ENCODE peak calls at places on chromosomes 7 and 10, in six cellular contexts. P is fibroblast of the aortic adventitia, M is osteocyte, E is epithelial cell of esophagus, C is cardiac muscle cell, L is kidney epithelial cell. W is an unnamed sample.

GRCh38 chr10:50275650-50276235 is 24.4 kb upstream of the ASAH2 start:
- DNase-seq in P (peak), M (no peak), E (peak), C (peak), L (no peak), W (no peak)

GRCh38 chr10:119460369-119461195 is 81.9 kb downstream of the RGS10 start:
- DNase-seq in P (no peak), M (no peak), E (no peak), C (no peak), L (no peak), W (no peak)

GRCh38 chr7:149495785-149496641 is 1.6 kb downstream of the ZNF746 start:
- DNase-seq in P (peak), M (no peak), E (peak), C (peak), L (peak), W (peak)

GRCh38 chr10:113433711-113434110 is 119.1 kb upstream of the HABP2 start:
- DNase-seq in P (no peak), M (no peak), E (no peak), C (no peak), L (no peak), W (no peak)

GRCh38 chr7:29946428-29947186 is 43.0 kb downstream of the SCRN1 start:
- DNase-seq in P (peak), M (no peak), E (peak), C (peak), L (no peak), W (no peak)

GRCh38 chr10:65194131-65194530 is 1672.9 kb downstream of the REEP3 start:
- DNase-seq in P (no peak), M (peak), E (peak), C (no peak), L (peak), W (no peak)

GRCh38 chr7:128104109-128104742 is 73.0 kb upstream of the LRRC4 start:
- DNase-seq in P (peak), M (no peak), E (no peak), C (no peak), L (no peak), W (no peak)

GRCh38 chr7:46811529-46811928 is 770.4 kb downstream of the TNS3 start:
- DNase-seq in P (peak), M (peak), E (peak), C (no peak), L (peak), W (no peak)

GRCh38 chr10:118818621-118819221 is 64.0 kb upstream of the CACUL1 start:
- DNase-seq in P (no peak), M (no peak), E (no peak), C (no peak), L (no peak), W (peak)

GRCh38 chr7:132656846-132657776 is 80.8 kb upstream of the PLXNA4 start:
- DNase-seq in P (peak), M (no peak), E (peak), C (peak), L (no peak), W (no peak)

GRCh38 chr10:27713906-27714305 is 31.7 kb downstream of the MKX start:
- DNase-seq in P (peak), M (no peak), E (no peak), C (no peak), L (no peak), W (no peak)

GRCh38 chr10:92350411-92350810 is 59.4 kb downstream of the MARCHF5 start:
- DNase-seq in P (no peak), M (no peak), E (no peak), C (no peak), L (no peak), W (no peak)

GRCh38 chr7:146131701-146132100 is 15.1 kb downstream of the CNTNAP2 start:
- DNase-seq in P (no peak), M (no peak), E (no peak), C (no peak), L (no peak), W (no peak)

GRCh38 chr7:23012797-23013714 is 874 bp downstream of the HYCC1 start:
- DNase-seq in P (peak), M (peak), E (peak), C (peak), L (no peak), W (peak)
- TF ChIP-seq CTCF in P (peak), M (peak), E (no peak), C (no peak), L (no peak), W (no peak)

DNA sequence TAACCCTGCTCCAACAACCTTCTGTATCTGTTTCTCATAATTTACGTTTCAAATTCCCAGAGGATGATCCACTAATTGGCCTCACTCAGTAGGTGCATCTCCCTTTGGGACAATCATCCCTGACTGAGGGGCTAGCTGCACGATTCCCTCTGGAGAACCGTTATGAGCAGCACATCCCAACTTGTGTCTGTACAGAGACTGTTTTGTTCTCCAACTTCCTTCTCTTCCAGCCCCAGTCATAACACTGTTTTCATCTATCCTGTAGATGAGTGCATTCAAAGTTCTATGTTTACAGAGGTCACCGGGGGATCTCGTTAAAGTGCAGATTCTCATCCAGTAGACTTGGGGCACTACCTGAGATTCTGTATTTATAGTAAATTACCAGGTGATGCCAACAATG is 187.2 kb downstream of the REEP3 start:
- DNase-seq in P (no peak), M (no peak), E (no peak), C (no peak), L (no peak), W (no peak)
- TF ChIP-seq CTCF in P (no peak), M (no peak), E (no peak), C (no peak), L (no peak), W (no peak)

DNA sequence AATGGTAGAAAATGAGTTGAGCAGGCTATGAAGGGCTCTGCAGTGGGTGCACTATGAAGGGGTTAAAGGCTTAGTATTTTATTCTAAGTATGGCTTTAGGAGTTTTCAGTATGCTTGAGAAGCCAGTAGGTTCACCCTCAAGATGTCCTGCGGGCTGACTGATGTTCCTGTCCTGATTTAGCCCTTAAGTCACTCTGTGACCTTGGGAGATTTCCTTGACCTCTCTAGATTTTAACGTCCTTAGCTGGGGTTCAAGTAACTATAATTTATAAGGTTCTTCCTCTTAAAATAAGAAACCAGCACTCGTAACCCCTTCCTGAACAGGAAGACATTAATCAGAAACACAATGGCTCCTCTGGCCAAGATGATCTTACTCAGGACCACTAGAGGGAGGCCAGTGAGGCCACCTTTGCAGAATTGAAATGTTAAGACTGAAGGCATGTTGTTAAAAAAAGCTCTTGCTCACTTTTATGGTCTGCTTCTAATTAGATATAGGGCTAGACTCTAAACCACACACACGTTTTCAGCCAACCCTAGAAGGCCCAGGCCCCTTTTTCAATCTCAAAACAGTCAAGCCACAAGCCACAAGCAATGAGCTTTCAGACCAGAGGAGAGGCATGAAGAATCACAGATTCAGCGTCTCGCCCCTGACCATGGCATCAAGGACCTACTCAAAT is 42.0 kb downstream of the CDK1 start:
- DNase-seq in P (peak), M (no peak), E (no peak), C (peak), L (no peak), W (no peak)
- TF ChIP-seq CTCF in P (peak), M (peak), E (no peak), C (peak), L (peak), W (peak)

DNA sequence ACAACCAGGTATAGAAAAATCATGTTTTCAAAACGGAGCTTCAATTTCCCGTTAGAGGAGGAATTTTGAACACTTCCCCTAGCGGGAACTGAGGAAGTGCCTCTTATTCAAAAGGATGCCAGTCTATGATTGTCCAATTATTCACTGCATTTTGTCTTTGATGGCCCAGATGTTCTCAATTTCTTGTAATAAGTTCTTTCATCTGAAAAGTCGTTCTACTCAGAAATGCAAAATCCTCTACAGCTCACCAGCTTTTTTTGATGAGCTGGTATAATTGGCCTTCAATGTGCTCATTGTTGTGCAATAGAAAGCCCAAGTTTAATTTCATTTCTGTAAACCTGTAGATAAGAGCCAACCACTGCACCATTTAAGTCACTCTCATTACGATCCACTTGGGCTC is 978.8 kb upstream of the AUTS2 start:
- DNase-seq in P (no peak), M (no peak), E (no peak), C (no peak), L (no peak), W (no peak)
- TF ChIP-seq CTCF in P (no peak), M (no peak), E (no peak), C (no peak), L (no peak), W (no peak)

DNA sequence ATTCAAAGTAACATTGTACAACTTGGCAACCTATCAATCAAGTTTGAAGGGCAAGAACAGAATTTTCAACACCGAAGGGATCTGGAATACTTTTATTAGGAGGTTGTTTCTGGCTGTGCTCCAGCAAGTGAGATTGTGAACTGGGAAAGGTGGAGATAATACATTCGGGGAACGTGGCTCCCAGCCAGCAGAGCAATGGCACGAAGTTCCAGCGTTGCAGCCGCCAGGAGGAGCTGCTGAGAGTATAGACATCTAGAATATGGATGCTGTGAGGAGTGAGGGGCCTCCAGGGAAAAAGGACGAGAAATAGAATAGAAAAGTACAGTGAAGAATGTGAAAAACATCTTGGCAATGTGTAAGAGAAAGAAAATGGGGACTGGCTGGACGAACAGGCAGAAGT is 69.5 kb downstream of the TCERG1L start:
- DNase-seq in P (no peak), M (no peak), E (no peak), C (peak), L (no peak), W (no peak)
- TF ChIP-seq CTCF in P (no peak), M (no peak), E (no peak), C (no peak), L (peak), W (no peak)

GRCh38 chr10:42867571-42867970 is 85.0 kb downstream of the BMS1 start:
- DNase-seq in P (no peak), M (no peak), E (no peak), C (no peak), L (no peak), W (no peak)

GRCh38 chr10:42865716-42866114 is 83.1 kb downstream of the BMS1 start:
- DNase-seq in P (no peak), M (no peak), E (no peak), C (no peak), L (no peak), W (no peak)

GRCh38 chr10:42868530-42868929 is 85.9 kb downstream of the BMS1 start:
- DNase-seq in P (no peak), M (no peak), E (no peak), C (no peak), L (no peak), W (peak)

GRCh38 chr10:42864575-42864974 is 82.0 kb downstream of the BMS1 start:
- DNase-seq in P (peak), M (peak), E (peak), C (no peak), L (no peak), W (peak)

DNA sequence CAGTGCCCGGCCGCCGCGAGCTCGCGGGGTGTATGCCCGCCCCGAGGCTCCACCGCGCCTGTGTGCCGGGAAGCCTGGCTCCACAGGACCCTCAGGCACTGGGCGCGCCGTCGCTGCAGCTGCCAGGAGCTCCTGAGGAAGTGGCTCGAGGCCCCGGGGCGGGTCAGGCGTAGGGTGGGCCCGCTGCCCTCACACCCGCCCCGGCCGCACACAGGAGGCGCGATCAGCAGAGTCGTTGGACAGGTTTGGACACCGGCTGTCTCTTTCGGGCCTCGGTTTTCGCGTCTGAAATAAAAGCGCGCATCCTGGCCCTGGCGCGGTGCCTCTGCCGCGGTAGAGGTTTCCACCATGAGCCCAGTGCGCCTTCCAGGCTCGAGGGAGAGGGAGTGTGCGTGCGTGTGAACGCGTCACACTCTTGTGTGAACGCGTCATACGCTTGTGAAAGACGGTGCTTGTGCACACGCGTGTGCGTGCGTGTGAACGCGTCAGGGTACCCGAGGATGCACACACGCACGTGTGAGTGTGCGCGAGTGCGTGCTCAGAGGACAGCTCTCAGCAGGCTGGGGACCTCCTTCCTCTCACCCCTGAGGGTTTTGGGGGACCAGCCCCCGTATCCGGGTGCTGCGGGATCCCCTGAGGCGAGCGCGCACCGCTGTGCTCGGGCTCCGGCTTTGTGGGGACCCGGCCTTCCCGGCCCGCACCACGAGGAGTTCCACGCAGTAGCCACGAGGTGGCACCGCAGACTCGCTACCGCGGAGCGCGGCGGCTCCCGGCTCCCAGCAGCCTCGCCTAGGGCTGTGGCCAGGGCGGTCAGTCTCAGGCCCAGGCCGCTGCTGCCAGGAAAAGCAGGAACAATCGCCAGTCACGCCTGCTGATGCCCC is 83.8 kb downstream of the BMS1 start:
- DNase-seq in P (peak), M (peak), E (peak), C (peak), L (peak), W (peak)
- TF ChIP-seq CTCF in P (peak), M (peak), E (peak), C (peak), L (peak), W (peak)

W was measured in tibial artery.